ENCODE peak calls at places on chromosomes 12 and 14, in eight cellular contexts. One of them, this sample, is unnamed.

GRCh38 chr12:590206-590750 is 73.0 kb downstream of the NINJ2 start:
- DNase-seq in IMR-90: no peak
- DNase-seq in stomach: no peak
- DNase-seq in NB4: no peak
- DNase-seq in ovary: no peak
- DNase-seq in A549: no peak
- DNase-seq in body of pancreas: no peak
- DNase-seq in suprapubic skin: peak
- DNase-seq in this sample: no peak

GRCh38 chr12:51862947-51863346 is 14.4 kb upstream of the FIGNL2 start:
- DNase-seq in IMR-90: no peak
- DNase-seq in stomach: no peak
- DNase-seq in NB4: no peak
- DNase-seq in ovary: no peak
- DNase-seq in A549: no peak
- DNase-seq in body of pancreas: no peak
- DNase-seq in suprapubic skin: no peak
- DNase-seq in this sample: no peak

GRCh38 chr12:29415111-29415510 is 34.1 kb upstream of the ERGIC2 start:
- DNase-seq in IMR-90: no peak
- DNase-seq in stomach: no peak
- DNase-seq in NB4: no peak
- DNase-seq in ovary: no peak
- DNase-seq in A549: no peak
- DNase-seq in body of pancreas: no peak
- DNase-seq in suprapubic skin: no peak
- DNase-seq in this sample: no peak

GRCh38 chr14:68787235-68787727 is 5.6 kb downstream of the ZFP36L1 start:
- DNase-seq in IMR-90: no peak
- DNase-seq in stomach: peak
- DNase-seq in NB4: no peak
- DNase-seq in ovary: no peak
- DNase-seq in A549: peak
- DNase-seq in body of pancreas: peak
- DNase-seq in suprapubic skin: no peak
- DNase-seq in this sample: no peak

GRCh38 chr12:12807970-12808702 is 5.0 kb upstream of the DDX47 start:
- DNase-seq in IMR-90: peak
- DNase-seq in stomach: peak
- DNase-seq in NB4: peak
- DNase-seq in ovary: no peak
- DNase-seq in A549: no peak
- DNase-seq in body of pancreas: no peak
- DNase-seq in suprapubic skin: no peak
- DNase-seq in this sample: no peak

GRCh38 chr12:93317227-93317626 is 60.5 kb upstream of the NUDT4 start:
- DNase-seq in IMR-90: no peak
- DNase-seq in stomach: no peak
- DNase-seq in NB4: peak
- DNase-seq in ovary: no peak
- DNase-seq in A549: peak
- DNase-seq in body of pancreas: no peak
- DNase-seq in suprapubic skin: no peak
- DNase-seq in this sample: no peak

GRCh38 chr14:89029961-89030694 is 205.7 kb downstream of the TTC8 start:
- DNase-seq in IMR-90: no peak
- DNase-seq in stomach: no peak
- DNase-seq in NB4: no peak
- DNase-seq in ovary: no peak
- DNase-seq in A549: no peak
- DNase-seq in body of pancreas: no peak
- DNase-seq in suprapubic skin: no peak
- DNase-seq in this sample: no peak

GRCh38 chr14:38129705-38130104 is 78.0 kb upstream of the SSTR1 start:
- DNase-seq in IMR-90: no peak
- DNase-seq in stomach: no peak
- DNase-seq in NB4: no peak
- DNase-seq in ovary: no peak
- DNase-seq in A549: no peak
- DNase-seq in body of pancreas: no peak
- DNase-seq in suprapubic skin: no peak
- DNase-seq in this sample: no peak

GRCh38 chr12:20508962-20509361 is 140.6 kb downstream of the PDE3A start:
- DNase-seq in IMR-90: no peak
- DNase-seq in stomach: no peak
- DNase-seq in NB4: no peak
- DNase-seq in ovary: no peak
- DNase-seq in A549: no peak
- DNase-seq in body of pancreas: no peak
- DNase-seq in suprapubic skin: no peak
- DNase-seq in this sample: no peak

GRCh38 chr14:44846232-44846824 is 115.4 kb downstream of the KLHL28 start:
- DNase-seq in IMR-90: peak
- DNase-seq in stomach: no peak
- DNase-seq in NB4: peak
- DNase-seq in ovary: no peak
- DNase-seq in A549: peak
- DNase-seq in body of pancreas: no peak
- DNase-seq in suprapubic skin: no peak
- DNase-seq in this sample: no peak

GRCh38 chr14:34732802-34733201 is 18.4 kb upstream of the CFL2 start:
- DNase-seq in IMR-90: no peak
- DNase-seq in stomach: no peak
- DNase-seq in NB4: no peak
- DNase-seq in ovary: no peak
- DNase-seq in A549: no peak
- DNase-seq in body of pancreas: no peak
- DNase-seq in suprapubic skin: no peak
- DNase-seq in this sample: no peak

GRCh38 chr12:57631566-57632368 is 1.2 kb downstream of the B4GALNT1 start:
- DNase-seq in IMR-90: no peak
- DNase-seq in stomach: no peak
- DNase-seq in NB4: no peak
- DNase-seq in ovary: no peak
- DNase-seq in A549: no peak
- DNase-seq in body of pancreas: no peak
- DNase-seq in suprapubic skin: peak
- DNase-seq in this sample: no peak

DNA sequence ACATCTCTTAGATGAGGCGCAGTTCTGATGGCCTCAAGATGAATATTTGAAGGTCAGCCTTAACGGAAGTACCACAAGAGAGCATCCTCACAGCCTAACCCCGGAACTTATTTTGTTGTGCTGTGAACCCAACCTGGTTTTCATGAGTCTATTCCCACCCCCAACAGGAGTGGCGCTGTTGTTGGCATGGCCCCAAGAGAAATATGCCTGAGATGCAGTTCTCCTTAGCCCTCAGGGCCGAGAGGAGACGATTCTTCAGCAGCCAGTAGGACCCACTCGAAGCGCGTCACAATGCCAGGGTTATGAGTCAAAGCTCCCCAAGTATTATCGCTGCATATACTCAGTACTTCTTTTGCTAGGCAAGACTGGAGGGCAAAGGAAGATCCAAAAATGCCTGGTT is 24.5 kb upstream of the BCL11B start:
- DNase-seq in IMR-90: no peak
- DNase-seq in stomach: no peak
- DNase-seq in NB4: no peak
- DNase-seq in ovary: no peak
- DNase-seq in A549: no peak
- DNase-seq in body of pancreas: no peak
- DNase-seq in suprapubic skin: no peak
- DNase-seq in this sample: no peak
- TF ChIP-seq CTCF in IMR-90: no peak
- TF ChIP-seq CTCF in stomach: no peak
- TF ChIP-seq CTCF in NB4: no peak
- TF ChIP-seq CTCF in ovary: no peak
- TF ChIP-seq CTCF in A549: no peak
- TF ChIP-seq CTCF in body of pancreas: no peak
- TF ChIP-seq CTCF in suprapubic skin: no peak
- TF ChIP-seq CTCF in this sample: no peak

GRCh38 chr12:130944878-130945277 is 8.8 kb upstream of the ADGRD1 start:
- DNase-seq in IMR-90: no peak
- DNase-seq in stomach: no peak
- DNase-seq in NB4: no peak
- DNase-seq in ovary: no peak
- DNase-seq in A549: no peak
- DNase-seq in body of pancreas: no peak
- DNase-seq in suprapubic skin: no peak
- DNase-seq in this sample: no peak

GRCh38 chr12:130948136-130948535 is 5.6 kb upstream of the ADGRD1 start:
- DNase-seq in IMR-90: no peak
- DNase-seq in stomach: no peak
- DNase-seq in NB4: no peak
- DNase-seq in ovary: no peak
- DNase-seq in A549: no peak
- DNase-seq in body of pancreas: peak
- DNase-seq in suprapubic skin: no peak
- DNase-seq in this sample: no peak

GRCh38 chr12:130947028-130947427 is 6.7 kb upstream of the ADGRD1 start:
- DNase-seq in IMR-90: no peak
- DNase-seq in stomach: no peak
- DNase-seq in NB4: no peak
- DNase-seq in ovary: no peak
- DNase-seq in A549: no peak
- DNase-seq in body of pancreas: no peak
- DNase-seq in suprapubic skin: no peak
- DNase-seq in this sample: no peak

GRCh38 chr12:130948751-130949150 is 5.0 kb upstream of the ADGRD1 start:
- DNase-seq in IMR-90: no peak
- DNase-seq in stomach: no peak
- DNase-seq in NB4: no peak
- DNase-seq in ovary: no peak
- DNase-seq in A549: no peak
- DNase-seq in body of pancreas: no peak
- DNase-seq in suprapubic skin: no peak
- DNase-seq in this sample: no peak

GRCh38 chr12:130945793-130946492 is 7.8 kb upstream of the ADGRD1 start:
- DNase-seq in IMR-90: no peak
- DNase-seq in stomach: no peak
- DNase-seq in NB4: no peak
- DNase-seq in ovary: no peak
- DNase-seq in A549: no peak
- DNase-seq in body of pancreas: no peak
- DNase-seq in suprapubic skin: no peak
- DNase-seq in this sample: no peak
- H3K4me3 ChIP-seq in IMR-90: no peak
- H3K4me3 ChIP-seq in stomach: no peak
- H3K4me3 ChIP-seq in NB4: no peak
- H3K4me3 ChIP-seq in ovary: no peak
- H3K4me3 ChIP-seq in A549: no peak
- H3K4me3 ChIP-seq in body of pancreas: no peak
- H3K4me3 ChIP-seq in suprapubic skin: no peak
- H3K4me3 ChIP-seq in this sample: no peak

GRCh38 chr12:4278582-4278939 is 5.0 kb downstream of the CCND2 start:
- DNase-seq in IMR-90: no peak
- DNase-seq in stomach: no peak
- DNase-seq in NB4: peak
- DNase-seq in ovary: no peak
- DNase-seq in A549: no peak
- DNase-seq in body of pancreas: no peak
- DNase-seq in suprapubic skin: no peak
- DNase-seq in this sample: no peak

GRCh38 chr12:4275869-4276253 is 2.3 kb downstream of the CCND2 start:
- DNase-seq in IMR-90: no peak
- DNase-seq in stomach: no peak
- DNase-seq in NB4: no peak
- DNase-seq in ovary: no peak
- DNase-seq in A549: no peak
- DNase-seq in body of pancreas: peak
- DNase-seq in suprapubic skin: no peak
- DNase-seq in this sample: no peak

GRCh38 chr12:4276524-4277204 is 3.1 kb downstream of the CCND2 start:
- DNase-seq in IMR-90: peak
- DNase-seq in stomach: peak
- DNase-seq in NB4: peak
- DNase-seq in ovary: peak
- DNase-seq in A549: peak
- DNase-seq in body of pancreas: peak
- DNase-seq in suprapubic skin: peak
- DNase-seq in this sample: peak

GRCh38 chr12:4277856-4278581 is 4.5 kb downstream of the CCND2 start:
- DNase-seq in IMR-90: no peak
- DNase-seq in stomach: no peak
- DNase-seq in NB4: no peak
- DNase-seq in ovary: no peak
- DNase-seq in A549: no peak
- DNase-seq in body of pancreas: no peak
- DNase-seq in suprapubic skin: no peak
- DNase-seq in this sample: no peak

DNA sequence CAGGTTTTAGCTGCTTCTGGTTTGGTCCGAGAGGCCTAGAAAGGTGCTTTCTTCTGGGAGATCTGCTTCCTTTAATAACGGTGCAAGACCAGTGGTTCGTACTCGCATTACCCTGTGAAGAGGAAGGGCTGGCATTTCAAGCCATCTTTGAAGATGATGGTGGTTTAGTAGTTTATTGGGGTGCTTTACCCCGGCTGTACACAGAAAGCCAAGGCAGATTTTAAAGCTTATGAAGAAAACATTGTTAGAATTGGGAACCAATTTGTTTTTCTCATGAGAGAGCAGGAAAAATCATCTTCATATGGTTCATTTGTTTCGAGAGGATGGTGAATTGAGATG is 3.6 kb downstream of the CCND2 start:
- DNase-seq in IMR-90: no peak
- DNase-seq in stomach: no peak
- DNase-seq in NB4: no peak
- DNase-seq in ovary: no peak
- DNase-seq in A549: no peak
- DNase-seq in body of pancreas: no peak
- DNase-seq in suprapubic skin: no peak
- DNase-seq in this sample: no peak
- TF ChIP-seq POLR2A in IMR-90: no peak
- TF ChIP-seq POLR2A in stomach: no peak
- TF ChIP-seq POLR2A in NB4: peak
- TF ChIP-seq POLR2A in ovary: no peak
- TF ChIP-seq POLR2A in A549: no peak
- TF ChIP-seq POLR2A in body of pancreas: no peak
- TF ChIP-seq POLR2A in suprapubic skin: no peak
- TF ChIP-seq POLR2A in this sample: no peak

DNA sequence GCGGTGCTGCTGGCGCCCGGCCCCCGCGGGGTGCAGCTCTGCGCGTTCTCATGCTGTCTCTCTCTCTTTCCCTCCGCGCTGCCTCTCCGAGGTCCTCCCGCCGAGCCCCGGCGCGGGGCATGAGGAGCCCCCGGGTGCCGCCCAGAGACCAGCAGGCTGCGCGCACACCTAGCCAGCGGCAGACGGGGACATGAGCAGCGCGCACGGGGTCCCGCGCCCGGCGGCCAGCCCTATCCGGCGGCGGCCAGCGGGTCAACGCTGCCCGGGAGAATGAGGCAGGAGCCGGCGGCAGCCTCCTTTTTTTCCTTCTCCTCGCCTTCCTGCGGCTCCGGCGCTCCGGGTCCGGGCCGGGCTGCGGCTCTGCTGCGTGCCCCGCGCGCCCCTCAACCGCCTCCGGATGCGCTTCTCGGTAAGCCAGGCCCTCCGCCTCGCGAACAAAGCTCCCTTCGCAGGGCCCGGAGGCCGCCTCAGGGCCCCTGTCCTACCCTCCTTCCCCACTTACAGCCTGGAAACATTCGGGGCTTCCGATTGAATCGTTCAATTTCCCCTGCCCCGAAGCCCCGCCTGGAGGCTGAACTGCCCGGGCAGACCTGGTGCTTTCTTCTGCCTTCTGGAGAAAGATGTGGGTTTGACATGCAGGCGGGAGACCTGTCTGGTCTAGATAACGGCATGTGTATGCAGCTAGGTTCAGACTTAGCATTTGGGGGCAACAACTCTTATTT is at the start of gene TUNAR:
- DNase-seq in IMR-90: no peak
- DNase-seq in stomach: no peak
- DNase-seq in NB4: no peak
- DNase-seq in ovary: no peak
- DNase-seq in A549: no peak
- DNase-seq in body of pancreas: no peak
- DNase-seq in suprapubic skin: no peak
- DNase-seq in this sample: no peak
- TF ChIP-seq CTCF in IMR-90: no peak
- TF ChIP-seq CTCF in stomach: no peak
- TF ChIP-seq CTCF in NB4: no peak
- TF ChIP-seq CTCF in ovary: no peak
- TF ChIP-seq CTCF in A549: no peak
- TF ChIP-seq CTCF in body of pancreas: peak
- TF ChIP-seq CTCF in suprapubic skin: peak
- TF ChIP-seq CTCF in this sample: no peak